ENCODE peak calls at places on chromosome 15, in eight cellular contexts. Z is nephron progenitor cell, F is foreskin fibroblast, Q is lower lobe of right lung, W is GM23338, C is upper lobe of left lung, G is Peyer's patch, J is IMR-90. K is an unnamed sample.

GRCh38 chr15:47820780-47821319 is 103.5 kb downstream of the SEMA6D start:
- DNase-seq in Z (no peak), F (peak; percentile 51), Q (no peak), W (no peak), C (no peak), G (no peak), J (peak; percentile 85), K (no peak)

GRCh38 chr15:90907838-90908507 is 4.9 kb downstream of the MAN2A2 start:
- DNase-seq in Z (no peak), F (no peak), Q (no peak), W (no peak), C (no peak), G (no peak), J (no peak), K (no peak)

GRCh38 chr15:25863067-25863967 is at the start of gene ATP10A:
- DNase-seq in Z (peak; percentile 60), F (peak; percentile 45), Q (peak; percentile 62), W (peak; percentile 77), C (peak; percentile 92), G (no peak), J (peak; percentile 71), K (no peak)

GRCh38 chr15:56149071-56149470 is 94.6 kb downstream of the RFX7 start:
- DNase-seq in Z (no peak), F (no peak), Q (no peak), W (no peak), C (no peak), G (no peak), J (peak; percentile 33), K (no peak)

GRCh38 chr15:96542130-96542770 is 211.8 kb downstream of the NR2F2 start:
- DNase-seq in Z (no peak), F (no peak), Q (no peak), W (no peak), C (no peak), G (no peak), J (no peak), K (no peak)

GRCh38 chr15:90004671-90005070 is 3.5 kb downstream of the ZNF710 start:
- DNase-seq in Z (no peak), F (peak; percentile 97), Q (peak; percentile 55), W (no peak), C (no peak), G (no peak), J (peak; percentile 99), K (no peak)

GRCh38 chr15:78303729-78304486 is 4.5 kb upstream of the SKIC8 start:
- DNase-seq in Z (no peak), F (no peak), Q (no peak), W (peak; percentile 39), C (peak; percentile 61), G (no peak), J (no peak), K (no peak)

GRCh38 chr15:77107531-77108355 is 36.8 kb upstream of the TSPAN3 start:
- DNase-seq in Z (peak; percentile 67), F (peak; percentile 48), Q (no peak), W (peak; percentile 85), C (no peak), G (peak; percentile 27), J (peak; percentile 60), K (peak; percentile 71)

GRCh38 chr15:75809986-75810750 is 33.1 kb upstream of the UBE2Q2 start:
- DNase-seq in Z (no peak), F (no peak), Q (no peak), W (peak; percentile 81), C (no peak), G (no peak), J (no peak), K (no peak)

GRCh38 chr15:74776851-74777768 is 4.8 kb upstream of the CSK start:
- DNase-seq in Z (no peak), F (no peak), Q (no peak), W (peak; percentile 69), C (no peak), G (peak; percentile 84), J (no peak), K (no peak)

GRCh38 chr15:89095556-89095955 is 7.3 kb downstream of the ABHD2 start:
- DNase-seq in Z (no peak), F (no peak), Q (no peak), W (no peak), C (no peak), G (no peak), J (no peak), K (no peak)

GRCh38 chr15:67415186-67415585 is 105.7 kb upstream of the C15orf61 start:
- DNase-seq in Z (peak; percentile 28), F (no peak), Q (no peak), W (no peak), C (no peak), G (no peak), J (no peak), K (no peak)

GRCh38 chr15:75712668-75713337 is at the start of gene CSPG4:
- DNase-seq in Z (peak; percentile 81), F (peak; percentile 77), Q (no peak), W (peak; percentile 84), C (peak; percentile 90), G (no peak), J (peak; percentile 73), K (peak; percentile 50)

GRCh38 chr15:42759093-42759492 is 22.2 kb upstream of the CDAN1 start:
- DNase-seq in Z (no peak), F (no peak), Q (no peak), W (peak; percentile 7), C (no peak), G (no peak), J (no peak), K (no peak)

GRCh38 chr15:87702270-87702669 is 554.3 kb downstream of the NTRK3 start:
- DNase-seq in Z (no peak), F (no peak), Q (no peak), W (no peak), C (no peak), G (no peak), J (no peak), K (no peak)

GRCh38 chr15:72141171-72142084 is 23.2 kb downstream of the SENP8 start:
- DNase-seq in Z (no peak), F (no peak), Q (no peak), W (no peak), C (no peak), G (peak; percentile 42), J (no peak), K (no peak)

GRCh38 chr15:76309561-76310330 is 1.5 kb downstream of the ETFA start:
- DNase-seq in Z (no peak), F (no peak), Q (no peak), W (no peak), C (no peak), G (no peak), J (no peak), K (no peak)

GRCh38 chr15:45448066-45448510 is 69.7 kb upstream of the GATM start:
- DNase-seq in Z (no peak), F (no peak), Q (peak; percentile 76), W (no peak), C (no peak), G (no peak), J (peak; percentile 38), K (no peak)

GRCh38 chr15:47719730-47720129 is 2.4 kb downstream of the SEMA6D start:
- DNase-seq in Z (no peak), F (no peak), Q (no peak), W (no peak), C (no peak), G (no peak), J (no peak), K (no peak)

GRCh38 chr15:40067921-40068624 is 29.1 kb upstream of the SRP14 start:
- DNase-seq in Z (no peak), F (no peak), Q (no peak), W (no peak), C (no peak), G (no peak), J (no peak), K (no peak)

GRCh38 chr15:92091155-92091734 is 237.7 kb downstream of the SLCO3A1 start:
- DNase-seq in Z (peak; percentile 85), F (no peak), Q (peak; percentile 63), W (peak; percentile 94), C (no peak), G (no peak), J (peak; percentile 11), K (peak; percentile 84)

GRCh38 chr15:93189562-93189961 is 100.6 kb upstream of the RGMA start:
- DNase-seq in Z (no peak), F (no peak), Q (no peak), W (no peak), C (no peak), G (no peak), J (no peak), K (no peak)

GRCh38 chr15:66387176-66388056 is 704 bp downstream of the MAP2K1 start:
- DNase-seq in Z (peak; percentile 61), F (peak; percentile 82), Q (peak; percentile 78), W (peak; percentile 62), C (peak; percentile 58), G (peak; percentile 54), J (peak; percentile 83), K (peak; percentile 30)
- TF ChIP-seq CTCF in Z (peak; percentile 19), F (peak; percentile 27), Q (peak; percentile 39), W (peak; percentile 50), C (peak; percentile 13), G (no peak), J (peak; percentile 37), K (no peak)

GRCh38 chr15:58852347-58852746 is 81.1 kb downstream of the SLTM start:
- DNase-seq in Z (no peak), F (no peak), Q (no peak), W (peak; percentile 64), C (no peak), G (no peak), J (no peak), K (no peak)
- TF ChIP-seq CTCF in Z (no peak), F (no peak), Q (no peak), W (peak; percentile 47), C (no peak), G (no peak), J (no peak), K (no peak)

DNA sequence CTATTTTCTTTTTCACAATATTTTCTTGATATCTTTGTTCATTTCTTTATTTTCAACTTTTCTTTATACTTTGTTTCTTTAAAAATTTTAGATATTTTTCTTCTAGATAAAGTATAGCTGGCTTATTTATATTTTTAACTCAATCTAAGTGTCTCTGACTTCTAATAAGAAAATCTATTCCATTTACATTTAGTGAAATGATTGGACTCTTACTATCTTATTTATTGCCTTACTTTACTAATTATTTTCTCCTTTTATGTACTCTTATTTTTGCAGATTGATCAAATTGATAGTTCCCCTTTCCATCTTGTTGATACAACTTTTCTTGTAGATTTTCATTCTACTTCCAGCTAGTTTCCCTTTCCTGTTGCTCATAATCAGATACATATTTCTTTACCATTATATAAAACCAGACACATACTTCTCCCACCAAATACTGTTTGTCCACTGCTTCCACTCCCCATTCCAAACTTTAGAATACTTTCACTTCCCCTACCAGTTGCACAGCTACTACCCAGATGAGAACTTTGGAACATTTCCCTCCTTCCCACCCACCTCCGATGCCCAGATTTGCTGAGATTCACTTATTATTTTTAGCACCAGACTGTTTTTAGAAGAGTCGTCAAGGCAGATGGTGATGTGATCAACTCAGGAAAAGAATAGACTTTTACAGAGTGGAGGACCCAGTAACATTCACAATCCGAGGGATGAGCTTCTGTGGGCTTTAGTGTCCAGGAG is 151.5 kb downstream of the LIPC start:
- DNase-seq in Z (no peak), F (no peak), Q (no peak), W (no peak), C (no peak), G (no peak), J (no peak), K (no peak)
- TF ChIP-seq CTCF in Z (no peak), F (no peak), Q (no peak), W (no peak), C (no peak), G (no peak), J (no peak), K (no peak)

DNA sequence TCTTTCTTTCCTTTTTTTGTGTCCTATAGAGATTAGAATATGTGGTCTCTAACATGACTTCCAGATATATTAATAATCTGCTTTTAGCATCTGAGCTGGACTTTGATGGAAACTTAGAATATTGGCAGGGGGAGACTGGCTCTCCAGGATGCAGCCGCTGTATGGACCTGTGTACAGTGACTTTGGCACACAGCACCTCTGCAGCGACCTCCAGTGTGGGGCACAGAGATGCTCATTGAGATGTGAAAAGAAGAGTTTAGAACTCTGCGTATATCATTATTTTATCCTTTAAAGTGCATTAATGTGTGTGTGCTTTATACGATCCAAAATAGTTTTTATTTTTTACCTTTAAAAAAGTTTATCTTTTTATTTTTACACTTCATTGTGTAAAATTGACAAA is 18.3 kb downstream of the CFAP161 start:
- DNase-seq in Z (no peak), F (no peak), Q (no peak), W (no peak), C (no peak), G (no peak), J (no peak), K (no peak)
- TF ChIP-seq CTCF in Z (no peak), F (no peak), Q (no peak), W (no peak), C (no peak), G (no peak), J (no peak), K (no peak)

K was measured in mesothelial cell of epicardium.